ENCODE peak calls at places on chromosome 22, in five cellular contexts. X is A549, L is GM06990, I is Peyer's patch, J is HFFc6. P is an unnamed sample.

GRCh38 chr22:46195487-46196165 is 45.3 kb downstream of the PPARA start:
- DNase-seq in J (no peak), X (no peak), L (no peak), I (peak), P (no peak)

GRCh38 chr22:46569848-46570695 is 32.7 kb upstream of the CELSR1 start:
- DNase-seq in J (no peak), L (no peak), X (no peak), I (peak), P (no peak)

GRCh38 chr22:35600466-35600865 is 16.7 kb downstream of the MB start:
- DNase-seq in I (no peak), L (no peak), J (no peak), X (no peak), P (no peak)

GRCh38 chr22:21684492-21685163 is 18.8 kb downstream of the PPIL2 start:
- DNase-seq in I (no peak), J (no peak), X (no peak), L (no peak), P (no peak)

GRCh38 chr22:42562282-42562681 is 8.5 kb downstream of the SERHL2 start:
- DNase-seq in L (peak), J (no peak), X (no peak), I (no peak), P (no peak)

GRCh38 chr22:31230871-31231621 is 18.9 kb downstream of the LIMK2 start:
- DNase-seq in J (peak), I (peak), L (no peak), X (peak), P (peak)

GRCh38 chr22:36913431-36914382 is at the start of gene CSF2RB:
- DNase-seq in J (no peak), X (no peak), I (peak), L (peak), P (peak)

GRCh38 chr22:22216450-22216959 is 28.1 kb upstream of the VPREB1 start:
- DNase-seq in X (no peak), J (no peak), L (no peak), I (no peak), P (no peak)

GRCh38 chr22:50048836-50049235 is 9.3 kb downstream of the TTLL8 start:
- DNase-seq in L (no peak), I (no peak), X (no peak), J (no peak), P (no peak)

GRCh38 chr22:18095101-18095805 is 15.4 kb upstream of the TUBA8 start:
- DNase-seq in L (no peak), J (no peak), I (peak), X (peak), P (no peak)

GRCh38 chr22:29330753-29331152 is 15.3 kb upstream of the RASL10A start:
- DNase-seq in I (no peak), L (no peak), J (peak), X (no peak), P (peak)

GRCh38 chr22:50700387-50701075 is 27.9 kb downstream of the SHANK3 start:
- DNase-seq in X (no peak), L (no peak), J (no peak), I (no peak), P (no peak)

GRCh38 chr22:39303358-39303757 is 16.1 kb downstream of the RPL3 start:
- DNase-seq in I (no peak), X (no peak), J (no peak), L (no peak), P (no peak)

GRCh38 chr22:39478461-39478860 is 21.6 kb downstream of the MGAT3 start:
- DNase-seq in X (no peak), J (no peak), I (no peak), L (no peak), P (peak)

GRCh38 chr22:29784451-29785361 is 17.5 kb downstream of the UQCR10 start:
- DNase-seq in I (no peak), L (no peak), J (no peak), X (no peak), P (no peak)

GRCh38 chr22:35152316-35152715 is 86.4 kb downstream of the ISX start:
- DNase-seq in J (no peak), X (no peak), L (no peak), I (no peak), P (no peak)

GRCh38 chr22:31250740-31251330 is 38.7 kb downstream of the LIMK2 start:
- DNase-seq in X (no peak), I (peak), J (no peak), L (no peak), P (no peak)

GRCh38 chr22:42399315-42400271 is 32.6 kb downstream of the NFAM1 start:
- DNase-seq in L (no peak), J (no peak), X (no peak), I (peak), P (no peak)

GRCh38 chr22:17890245-17890671 is 116.0 kb upstream of the BID start:
- DNase-seq in I (peak), X (no peak), L (no peak), J (no peak), P (no peak)

GRCh38 chr22:36775589-36775965 is 342 bp downstream of the IFT27 start:
- DNase-seq in J (no peak), L (no peak), X (no peak), I (peak), P (peak)

GRCh38 chr22:38799265-38800002 is 5.5 kb upstream of the DNAL4 start:
- DNase-seq in L (no peak), J (peak), X (no peak), I (no peak), P (no peak)

GRCh38 chr22:23538502-23538860 is 41.6 kb downstream of the IGLL1 start:
- DNase-seq in L (no peak), I (peak), J (no peak), X (no peak), P (no peak)

GRCh38 chr22:43616645-43617044 is 195.5 kb downstream of the EFCAB6 start:
- DNase-seq in X (no peak), I (peak), J (no peak), L (no peak), P (no peak)

GRCh38 chr22:37314315-37315046 is 32.2 kb downstream of the CYTH4 start:
- DNase-seq in L (peak), X (no peak), J (no peak), I (no peak), P (no peak)

GRCh38 chr22:49709464-49709863 is 118.2 kb downstream of the BRD1 start:
- DNase-seq in L (no peak), I (no peak), X (no peak), J (no peak), P (no peak)

GRCh38 chr22:19912236-19912999 is 29.2 kb upstream of the COMT start:
- DNase-seq in X (no peak), J (no peak), L (no peak), I (no peak), P (no peak)
- TF ChIP-seq CTCF in X (no peak), J (no peak), L (no peak), I (no peak), P (no peak)

GRCh38 chr22:32888976-32889375 is 87.5 kb downstream of the TIMP3 start:
- DNase-seq in X (no peak), L (no peak), I (no peak), J (no peak), P (no peak)
- TF ChIP-seq CTCF in X (no peak), L (no peak), I (no peak), J (no peak), P (no peak)

DNA sequence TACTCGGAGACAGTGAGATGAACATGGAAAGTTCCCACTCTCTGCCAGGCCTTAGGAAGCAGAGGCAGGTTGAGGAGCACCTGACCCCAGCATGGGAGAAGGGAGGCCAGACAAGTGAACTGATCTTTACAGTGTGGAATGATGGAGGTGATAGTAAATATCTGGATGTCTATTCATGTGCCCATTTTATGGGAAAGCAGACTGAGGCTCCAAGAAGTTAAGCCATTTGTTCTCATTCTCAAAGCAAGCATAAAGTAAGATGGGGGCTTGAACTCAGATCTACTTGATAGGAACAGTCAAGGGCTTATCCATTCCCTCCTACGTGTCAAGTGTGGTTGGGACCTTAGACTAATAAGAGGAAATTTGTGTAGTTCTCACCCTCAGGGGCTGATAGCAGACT is 461.5 kb downstream of the MN1 start:
- DNase-seq in I (no peak), L (no peak), X (no peak), J (no peak), P (no peak)
- TF ChIP-seq CTCF in I (no peak), L (no peak), X (no peak), J (no peak), P (no peak)

GRCh38 chr22:45099961-45100360 is 63.8 kb upstream of the NUP50 start:
- DNase-seq in I (no peak), L (no peak), J (no peak), X (no peak), P (no peak)

GRCh38 chr22:45102896-45103420 is 60.8 kb upstream of the NUP50 start:
- DNase-seq in X (no peak), J (no peak), L (no peak), I (no peak), P (no peak)

GRCh38 chr22:45104313-45104712 is 59.4 kb upstream of the NUP50 start:
- DNase-seq in J (no peak), L (no peak), X (no peak), I (no peak), P (no peak)

GRCh38 chr22:45103756-45104155 is 60.0 kb upstream of the NUP50 start:
- DNase-seq in I (no peak), J (no peak), X (no peak), L (no peak), P (no peak)

DNA sequence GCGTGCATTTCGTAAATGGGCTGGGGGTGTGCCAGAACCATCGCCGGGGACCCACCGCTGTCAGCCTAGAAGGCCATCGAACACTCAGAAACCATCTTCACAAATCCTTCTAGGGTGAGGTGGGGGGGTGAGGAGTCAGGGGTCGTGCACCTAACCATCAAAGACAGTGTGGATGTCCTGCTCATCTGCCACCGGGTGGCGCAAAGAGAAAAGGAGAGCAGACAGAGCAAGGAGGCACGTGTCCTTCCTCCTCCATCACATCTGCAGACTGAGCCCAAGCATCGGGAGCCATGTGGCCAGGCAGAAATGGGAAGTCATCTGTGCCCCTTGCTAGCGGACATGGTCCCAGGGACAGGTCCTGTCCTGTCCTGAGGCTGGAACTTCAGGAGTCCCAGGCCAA is 61.9 kb upstream of the NUP50 start:
- DNase-seq in J (peak), L (peak), X (peak), I (peak), P (peak)
- TF ChIP-seq CTCF in J (peak), L (peak), X (peak), I (peak), P (no peak)